ENCODE peak calls at places on chromosome 15, in nine cellular contexts. A is fibroblast of lung; S is psoas muscle; V is stomach; Z is astrocyte; M is naive thymus-derived CD4-positive, alpha-beta T cell; K is sigmoid colon; L is neural progenitor cell; U is heart left ventricle. G is an unnamed sample. For H3K9me3, H3K4me1 and H3K27me3, the result is how much of the 10 kb centered on the place peaks cover.

GRCh38 chr15:85118173-85118572 is 136.5 kb downstream of the PDE8A start:
- DNase-seq in A (no peak), S (no peak), V (no peak), Z (no peak), M (no peak), K (no peak), L (no peak), U (no peak), G (no peak)

GRCh38 chr15:62135532-62136134 is 29.5 kb downstream of the C2CD4B start:
- DNase-seq in A (peak), S (no peak), V (peak), Z (peak), M (no peak), K (no peak), L (no peak), U (no peak), G (no peak)

GRCh38 chr15:51623386-51623938 is 891 bp upstream of the DMXL2 start:
- DNase-seq in A (no peak), S (no peak), V (no peak), Z (no peak), M (no peak), K (no peak), L (no peak), U (no peak), G (no peak)

GRCh38 chr15:49441816-49442215 is 18.8 kb downstream of the FGF7 start:
- DNase-seq in A (no peak), S (no peak), V (no peak), Z (no peak), M (no peak), K (no peak), L (no peak), U (no peak), G (no peak)

GRCh38 chr15:47870956-47871625 is 153.8 kb downstream of the SEMA6D start:
- DNase-seq in A (peak), S (no peak), V (no peak), Z (peak), M (no peak), K (no peak), L (no peak), U (no peak), G (no peak)

GRCh38 chr15:48888209-48888608 is 10.3 kb downstream of the EID1 start:
- DNase-seq in A (no peak), S (no peak), V (no peak), Z (no peak), M (peak), K (no peak), L (no peak), U (no peak), G (no peak)

GRCh38 chr15:89627256-89627970 is 27.9 kb downstream of the KIF7 start:
- DNase-seq in A (no peak), S (peak), V (no peak), Z (no peak), M (no peak), K (no peak), L (no peak), U (no peak), G (no peak)

GRCh38 chr15:75577401-75578205 is 1.5 kb downstream of the PTPN9 start:
- DNase-seq in A (peak), S (no peak), V (no peak), Z (no peak), M (no peak), K (peak), L (no peak), U (no peak), G (peak)

GRCh38 chr15:47727676-47728075 is 10.4 kb downstream of the SEMA6D start:
- DNase-seq in A (peak), S (no peak), V (no peak), Z (no peak), M (no peak), K (no peak), L (no peak), U (no peak), G (no peak)

GRCh38 chr15:34154725-34155204 is 52.9 kb downstream of the PGBD4 start:
- DNase-seq in A (no peak), S (no peak), V (no peak), Z (peak), M (no peak), K (no peak), L (no peak), U (no peak), G (no peak)

GRCh38 chr15:99909914-99910313 is 176.7 kb upstream of the LYSMD4 start:
- DNase-seq in A (peak), S (no peak), V (no peak), Z (no peak), M (no peak), K (no peak), L (peak), U (peak), G (no peak)

GRCh38 chr15:80822666-80823065 is 43.5 kb downstream of the CEMIP start:
- DNase-seq in A (no peak), S (no peak), V (no peak), Z (no peak), M (no peak), K (no peak), L (no peak), U (no peak), G (no peak)

GRCh38 chr15:91100561-91101355 is 701 bp downstream of the SV2B start:
- DNase-seq in A (peak), S (no peak), V (no peak), Z (no peak), M (no peak), K (no peak), L (peak), U (no peak), G (peak)

GRCh38 chr15:76012021-76012551 is at the start of gene NRG4:
- DNase-seq in A (peak), S (peak), V (peak), Z (no peak), M (no peak), K (no peak), L (no peak), U (no peak), G (peak)

GRCh38 chr15:45634442-45635190 is at the start of gene SQOR:
- DNase-seq in A (peak), S (peak), V (peak), Z (peak), M (peak), K (peak), L (peak), U (peak), G (peak)

GRCh38 chr15:91385301-91385700 is 285.2 kb downstream of the SV2B start:
- DNase-seq in A (no peak), S (no peak), V (no peak), Z (peak), M (no peak), K (no peak), L (no peak), U (no peak), G (no peak)

GRCh38 chr15:81473177-81473576 is 99.2 kb upstream of the TMC3 start:
- DNase-seq in A (no peak), S (no peak), V (no peak), Z (no peak), M (no peak), K (no peak), L (no peak), U (no peak), G (no peak)

GRCh38 chr15:47422901-47423300 is 294.4 kb upstream of the SEMA6D start:
- DNase-seq in A (peak), S (no peak), V (no peak), Z (no peak), M (no peak), K (no peak), L (no peak), U (no peak), G (no peak)

GRCh38 chr15:83845230-83845629 is 191.3 kb downstream of the ADAMTSL3 start:
- DNase-seq in A (peak), S (no peak), V (no peak), Z (peak), M (no peak), K (no peak), L (no peak), U (no peak), G (no peak)

GRCh38 chr15:72009207-72009606 is 108.7 kb downstream of the MYO9A start:
- DNase-seq in A (no peak), S (no peak), V (peak), Z (no peak), M (no peak), K (no peak), L (no peak), U (no peak), G (no peak)

GRCh38 chr15:72011291-72011940 is 106.5 kb downstream of the MYO9A start:
- DNase-seq in A (no peak), S (no peak), V (no peak), Z (no peak), M (no peak), K (no peak), L (no peak), U (no peak), G (no peak)

GRCh38 chr15:71999807-72000206 is 118.1 kb downstream of the MYO9A start:
- DNase-seq in A (no peak), S (no peak), V (no peak), Z (no peak), M (no peak), K (no peak), L (no peak), U (no peak), G (no peak)

GRCh38 chr15:72006382-72006781 is 111.6 kb downstream of the MYO9A start:
- DNase-seq in A (no peak), S (no peak), V (no peak), Z (no peak), M (no peak), K (no peak), L (no peak), U (no peak), G (no peak)

DNA sequence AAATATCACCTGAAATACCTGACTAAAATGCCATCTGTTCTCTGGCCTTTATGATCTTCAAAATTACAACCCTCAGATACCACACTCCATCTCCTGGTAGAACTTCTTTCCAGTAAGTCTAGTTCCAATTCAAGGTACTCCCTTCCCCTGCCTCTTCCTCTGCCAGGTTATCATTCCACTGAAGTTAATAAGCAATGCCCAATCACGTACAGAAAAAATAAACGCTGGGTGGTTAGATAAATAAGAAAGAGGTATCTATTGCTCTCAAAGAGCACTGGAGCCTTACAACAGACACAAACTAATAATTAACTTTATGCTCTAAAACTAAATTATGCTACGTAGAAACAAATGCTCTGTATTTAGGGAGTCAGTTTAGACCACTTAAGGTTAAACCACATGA is 112.5 kb downstream of the MYO9A start:
- DNase-seq in A (no peak), S (no peak), V (no peak), Z (no peak), M (no peak), K (no peak), L (no peak), U (no peak), G (no peak)
- H3K9me3 ChIP-seq in A (under half), S (under half), V (under half), Z (under half), M (under half), K (under half), L (under half), U (under half), G (under half)

DNA sequence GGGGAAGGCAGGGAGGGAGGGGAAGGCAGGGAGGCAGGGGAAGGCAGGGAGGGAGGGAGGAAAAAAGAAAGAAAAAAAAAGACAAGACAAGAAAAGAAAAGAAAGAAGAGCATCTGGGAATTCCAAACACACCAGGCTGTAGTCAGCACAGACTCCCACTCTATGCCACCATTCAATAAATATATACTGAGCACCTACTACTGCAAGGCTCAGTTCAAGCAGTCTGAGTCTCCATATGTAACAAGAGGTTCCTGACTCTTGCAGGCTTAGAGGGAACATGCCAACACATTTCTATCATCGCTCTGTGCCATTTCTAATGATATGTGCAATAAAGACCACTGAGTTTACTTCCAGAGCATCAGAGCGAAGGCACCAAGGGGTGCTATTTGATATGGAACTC is 47.7 kb downstream of the ANXA2 start:
- DNase-seq in A (no peak), S (no peak), V (no peak), Z (no peak), M (no peak), K (no peak), L (no peak), U (no peak), G (no peak)
- H3K4me1 ChIP-seq in A (under half), S (under half), V (under half), Z (under half), M (under half), K (under half), L (under half), U (under half), G (under half)

DNA sequence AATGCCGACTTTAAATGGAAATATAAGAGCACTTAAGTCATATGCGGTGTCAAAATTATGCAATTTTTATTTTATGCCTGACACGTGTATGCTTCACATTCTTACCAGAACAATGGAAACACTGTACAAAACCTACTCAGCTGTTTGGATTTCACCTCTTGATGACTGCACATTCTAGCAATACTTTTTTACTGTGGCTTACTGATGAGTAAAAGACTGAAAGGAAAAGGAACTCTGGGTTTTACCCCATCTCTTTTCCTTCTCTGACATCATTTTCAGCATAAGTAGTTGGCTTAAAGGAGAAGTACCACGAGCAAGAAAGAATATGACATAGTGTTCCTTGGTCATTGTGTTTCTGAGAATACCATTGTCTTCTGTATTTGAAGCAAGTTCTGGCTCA is 142.8 kb downstream of the POLR2M start:
- DNase-seq in A (no peak), S (no peak), V (no peak), Z (no peak), M (no peak), K (no peak), L (no peak), U (no peak), G (no peak)
- H3K27me3 ChIP-seq in A (under half), S (under half), V (under half), Z (under half), M (under half), K (under half), L (under half), U (under half), G (under half)

GRCh38 chr15:27237319-27237939 is 266.4 kb downstream of the GABRG3 start:
- DNase-seq in A (no peak), S (no peak), V (no peak), Z (no peak), M (no peak), K (no peak), L (no peak), U (no peak), G (no peak)
- H3K9me3 ChIP-seq in A (under half), S (under half), V (under half), Z (under half), M (under half), K (under half), L (under half), U (under half), G (under half)

DNA sequence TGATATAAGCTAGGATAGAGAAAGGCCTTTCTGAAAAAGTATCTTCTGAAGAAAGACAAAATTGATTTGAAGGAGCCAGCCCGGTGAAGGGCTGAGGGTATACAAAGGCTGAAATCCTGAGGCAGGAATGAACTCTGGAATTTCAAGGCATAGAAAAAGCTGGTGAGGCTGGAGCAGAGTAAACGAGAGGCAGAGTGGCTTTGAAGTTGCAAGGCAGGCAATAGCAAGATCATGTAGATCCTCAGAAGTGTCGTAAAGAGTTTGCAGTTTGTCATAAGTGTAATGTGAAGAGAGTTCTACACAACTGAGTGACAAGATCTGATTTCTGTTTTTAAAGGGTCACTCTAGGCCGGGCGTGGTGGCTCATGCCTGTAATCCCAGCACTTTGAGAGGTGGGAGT is 69.0 kb downstream of the HMG20A start:
- DNase-seq in A (no peak), S (no peak), V (no peak), Z (no peak), M (no peak), K (no peak), L (no peak), U (no peak), G (no peak)
- H3K4me1 ChIP-seq in A (under half), S (under half), V (under half), Z (under half), M (under half), K (under half), L (under half), U (under half), G (under half)

GRCh38 chr15:101348643-101349496 is 53.8 kb upstream of the SNRPA1 start:
- DNase-seq in A (no peak), S (no peak), V (peak), Z (no peak), M (no peak), K (no peak), L (no peak), U (no peak), G (peak)

GRCh38 chr15:101347454-101347853 is 52.4 kb upstream of the SNRPA1 start:
- DNase-seq in A (no peak), S (no peak), V (no peak), Z (no peak), M (no peak), K (no peak), L (no peak), U (no peak), G (no peak)

GRCh38 chr15:101348015-101348414 is 53.0 kb upstream of the SNRPA1 start:
- DNase-seq in A (no peak), S (no peak), V (no peak), Z (no peak), M (no peak), K (no peak), L (no peak), U (no peak), G (no peak)

GRCh38 chr15:101351736-101352135 is 56.7 kb upstream of the SNRPA1 start:
- DNase-seq in A (no peak), S (no peak), V (no peak), Z (no peak), M (no peak), K (no peak), L (no peak), U (no peak), G (no peak)

GRCh38 chr15:101349497-101349951 is 54.5 kb upstream of the SNRPA1 start:
- DNase-seq in A (no peak), S (no peak), V (no peak), Z (no peak), M (no peak), K (no peak), L (no peak), U (no peak), G (peak)
- H3K27me3 ChIP-seq in A (under half), S (under half), V (under half), Z (under half), M (under half), K (under half), L (under half), U (under half), G (under half)

GRCh38 chr15:25065286-25065685 is 110.5 kb downstream of the SNRPN start:
- DNase-seq in A (no peak), S (no peak), V (no peak), Z (no peak), M (no peak), K (peak), L (no peak), U (peak), G (no peak)
- H3K9me3 ChIP-seq in A (half or more), S (half or more), V (half or more), Z (half or more), M (half or more), K (half or more), L (under half), U (under half), G (half or more)

GRCh38 chr15:70632079-70632850 is 131.1 kb downstream of the UACA start:
- DNase-seq in A (no peak), S (no peak), V (no peak), Z (peak), M (no peak), K (no peak), L (no peak), U (no peak), G (no peak)

GRCh38 chr15:70635895-70636294 is 127.5 kb downstream of the UACA start:
- DNase-seq in A (no peak), S (no peak), V (no peak), Z (no peak), M (no peak), K (no peak), L (no peak), U (no peak), G (no peak)

GRCh38 chr15:70632981-70633380 is 130.4 kb downstream of the UACA start:
- DNase-seq in A (no peak), S (no peak), V (no peak), Z (no peak), M (no peak), K (no peak), L (peak), U (no peak), G (no peak)

GRCh38 chr15:70636540-70637165 is 126.7 kb downstream of the UACA start:
- DNase-seq in A (peak), S (no peak), V (no peak), Z (no peak), M (no peak), K (no peak), L (peak), U (no peak), G (peak)

GRCh38 chr15:70633394-70633793 is 130.0 kb downstream of the UACA start:
- DNase-seq in A (no peak), S (no peak), V (no peak), Z (no peak), M (no peak), K (no peak), L (peak), U (peak), G (no peak)
- H3K4me1 ChIP-seq in A (under half), S (under half), V (under half), Z (under half), M (under half), K (under half), L (under half), U (under half), G (under half)

GRCh38 chr15:67823371-67824156 is 1.7 kb upstream of the SKOR1 start:
- DNase-seq in A (no peak), S (peak), V (no peak), Z (no peak), M (peak), K (no peak), L (peak), U (no peak), G (no peak)

GRCh38 chr15:67825880-67826716 is 789 bp downstream of the SKOR1 start:
- DNase-seq in A (no peak), S (peak), V (no peak), Z (no peak), M (no peak), K (no peak), L (peak), U (no peak), G (no peak)

GRCh38 chr15:67824900-67825879 is at the start of gene SKOR1:
- DNase-seq in A (peak), S (peak), V (no peak), Z (peak), M (no peak), K (peak), L (peak), U (no peak), G (no peak)

GRCh38 chr15:67822537-67823370 is 2.6 kb upstream of the SKOR1 start:
- DNase-seq in A (no peak), S (peak), V (no peak), Z (no peak), M (no peak), K (no peak), L (no peak), U (no peak), G (no peak)

DNA sequence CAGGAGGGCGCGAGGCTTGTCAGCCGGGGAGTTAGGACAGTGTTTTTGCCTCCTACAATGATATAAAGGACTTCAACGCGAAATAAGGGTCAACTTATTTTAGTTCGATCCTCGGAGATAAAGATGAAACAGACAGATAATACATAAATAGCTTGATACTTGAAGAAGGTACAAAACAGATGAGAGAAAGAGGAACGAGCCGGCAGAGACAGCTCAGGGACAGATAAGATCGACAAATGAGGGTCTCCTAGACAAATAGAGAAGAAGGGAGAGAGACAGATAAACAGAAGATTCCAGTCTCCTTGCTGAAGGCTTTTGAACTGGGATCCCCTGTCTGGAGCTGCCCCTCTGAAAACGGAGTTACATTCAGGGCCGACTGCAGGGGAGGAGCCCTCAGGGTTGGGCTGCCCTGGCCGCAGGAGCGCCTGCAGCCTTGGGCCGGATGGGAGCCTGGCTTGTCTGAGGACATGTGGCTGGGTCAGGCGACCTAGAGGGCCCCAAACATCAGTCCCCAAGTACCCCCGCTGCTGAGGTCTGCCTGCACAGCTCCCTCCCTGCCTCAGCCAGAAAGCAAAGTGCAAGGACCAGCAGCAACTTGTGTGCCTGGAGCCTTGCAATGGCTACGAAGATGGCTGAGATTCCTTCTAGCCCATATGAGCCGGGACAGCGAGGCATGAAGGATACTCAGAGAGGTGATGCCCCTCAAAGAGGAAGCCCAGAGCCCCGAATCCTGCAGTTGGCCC is 981 bp upstream of the SKOR1 start:
- DNase-seq in A (no peak), S (peak), V (no peak), Z (no peak), M (no peak), K (no peak), L (no peak), U (no peak), G (no peak)
- H3K27me3 ChIP-seq in A (half or more), S (half or more), V (half or more), Z (half or more), M (under half), K (half or more), L (half or more), U (half or more), G (half or more)

G was measured in SJSA1.